ENCODE peak calls at places on chromosomes 1 and 21, in seven cellular contexts. V is astrocyte of the cerebellum, L is OCI-LY7, Q is ovary, X is Panc1, J is fibroblast of lung, T is astrocyte. B is an unnamed sample.

GRCh38 chr1:22694172-22694571 is 16.5 kb upstream of the EPHB2 start:
- DNase-seq in L (no peak), Q (no peak), V (no peak), T (no peak), J (no peak), X (no peak), B (no peak)

GRCh38 chr1:91020967-91021685 is 709 bp downstream of the ZNF644 start:
- DNase-seq in J (peak), V (peak), L (peak), X (no peak), T (peak), Q (peak), B (peak)

GRCh38 chr1:56758135-56758534 is 61.1 kb downstream of the FYB2 start:
- DNase-seq in T (no peak), Q (no peak), J (no peak), V (no peak), X (no peak), L (no peak), B (no peak)

GRCh38 chr1:41394405-41394804 is 33.2 kb downstream of the FOXO6 start:
- DNase-seq in Q (no peak), X (no peak), L (no peak), J (no peak), V (no peak), T (no peak), B (no peak)

GRCh38 chr1:227728892-227729143 is 6.3 kb downstream of the JMJD4 start:
- DNase-seq in X (no peak), V (no peak), Q (no peak), J (no peak), T (no peak), L (no peak), B (no peak)

GRCh38 chr1:62687421-62687902 is 724 bp downstream of the DOCK7 start:
- DNase-seq in T (peak), V (no peak), X (no peak), J (peak), L (peak), Q (peak), B (peak)

GRCh38 chr1:240070188-240070587 is 21.5 kb upstream of the FMN2 start:
- DNase-seq in V (no peak), Q (no peak), J (no peak), T (no peak), L (no peak), X (no peak), B (no peak)

GRCh38 chr1:204327359-204327758 is 32.4 kb downstream of the PLEKHA6 start:
- DNase-seq in X (no peak), Q (no peak), T (no peak), L (no peak), J (no peak), V (no peak), B (no peak)

GRCh38 chr1:147105909-147106308 is 66.4 kb downstream of the PRKAB2 start:
- DNase-seq in X (no peak), J (no peak), T (no peak), V (no peak), L (no peak), Q (no peak), B (no peak)

GRCh38 chr1:117181630-117182041 is 29.1 kb downstream of the VTCN1 start:
- DNase-seq in L (no peak), V (no peak), T (no peak), J (no peak), X (no peak), Q (no peak), B (no peak)

GRCh38 chr1:117182271-117182670 is 28.5 kb downstream of the VTCN1 start:
- DNase-seq in X (no peak), J (no peak), L (no peak), V (no peak), T (no peak), Q (no peak), B (no peak)

GRCh38 chr1:117179471-117179870 is 31.3 kb downstream of the VTCN1 start:
- DNase-seq in V (no peak), T (no peak), Q (no peak), X (no peak), J (no peak), L (no peak), B (no peak)

GRCh38 chr1:117178756-117179155 is 32.0 kb downstream of the VTCN1 start:
- DNase-seq in J (no peak), L (no peak), V (no peak), X (no peak), Q (no peak), T (no peak), B (no peak)

DNA sequence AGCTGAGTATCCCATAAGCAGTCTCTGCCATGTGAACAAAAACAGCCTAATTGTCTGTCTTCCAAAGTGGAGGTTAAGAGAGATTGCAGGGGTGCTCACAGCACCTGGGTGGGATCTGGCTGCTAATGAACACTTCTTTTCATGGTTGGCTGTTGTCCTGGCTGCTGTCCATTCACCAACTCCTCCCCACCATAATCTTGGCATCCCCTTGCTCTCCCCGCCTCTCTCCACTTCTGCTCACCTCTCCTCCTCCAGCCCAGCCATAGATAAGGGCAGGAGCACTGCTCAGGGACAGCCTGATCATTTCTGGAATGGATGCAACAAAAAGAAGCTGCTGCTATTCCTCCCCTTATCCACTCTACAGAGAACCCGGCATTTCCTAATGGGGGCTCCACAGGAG is 30.2 kb downstream of the VTCN1 start:
- DNase-seq in T (no peak), L (no peak), V (no peak), Q (no peak), J (no peak), X (no peak), B (no peak)
- TF ChIP-seq CTCF in T (no peak), L (no peak), V (no peak), Q (no peak), J (no peak), X (no peak), B (no peak)

DNA sequence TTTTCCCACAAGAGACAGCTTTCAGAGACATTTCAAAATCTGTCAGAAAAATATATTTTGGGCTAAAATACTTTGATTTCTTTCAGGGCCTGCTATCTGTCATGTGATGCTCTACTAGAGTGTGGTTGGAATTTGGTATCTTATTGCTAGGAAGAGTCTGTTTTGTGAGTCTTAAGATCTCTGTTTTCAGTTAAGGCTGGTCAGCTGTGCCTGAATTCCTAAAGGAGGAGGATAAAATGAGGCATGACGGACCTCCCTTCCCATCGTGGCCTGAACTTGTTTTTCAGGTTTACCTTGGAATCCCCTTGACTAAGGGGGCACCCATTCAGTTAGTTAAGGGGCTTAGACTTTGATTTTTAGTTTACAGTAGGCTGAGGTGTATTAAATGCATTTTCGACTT is 18.1 kb downstream of the CAPN2 start:
- DNase-seq in X (no peak), J (no peak), V (no peak), L (no peak), Q (no peak), T (no peak), B (peak)
- TF ChIP-seq CTCF in X (no peak), J (no peak), V (no peak), L (no peak), Q (no peak), T (no peak), B (no peak)

DNA sequence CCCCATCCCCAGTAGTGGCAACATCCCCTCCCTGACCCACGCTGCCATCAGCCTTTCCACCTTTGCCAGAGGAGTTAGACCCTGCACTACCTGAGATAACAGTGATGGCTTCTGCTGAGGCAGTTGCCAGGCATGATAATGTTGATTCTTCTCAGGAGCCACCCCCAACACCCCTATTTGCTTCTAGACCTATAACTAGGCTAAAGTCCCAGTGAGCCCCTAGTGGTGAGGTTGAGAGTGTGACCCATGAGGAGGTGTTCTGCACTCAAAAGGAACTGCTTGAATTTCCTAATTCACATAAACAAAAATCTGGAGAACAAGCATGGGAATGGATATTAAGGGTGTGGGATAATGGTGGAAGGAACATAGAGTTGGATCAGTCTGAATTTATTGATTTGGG is 159.6 kb upstream of the COL11A1 start:
- DNase-seq in T (no peak), V (no peak), X (no peak), Q (no peak), L (peak), J (no peak), B (peak)
- TF ChIP-seq CTCF in T (no peak), V (no peak), X (peak), Q (no peak), L (peak), J (no peak), B (peak)

DNA sequence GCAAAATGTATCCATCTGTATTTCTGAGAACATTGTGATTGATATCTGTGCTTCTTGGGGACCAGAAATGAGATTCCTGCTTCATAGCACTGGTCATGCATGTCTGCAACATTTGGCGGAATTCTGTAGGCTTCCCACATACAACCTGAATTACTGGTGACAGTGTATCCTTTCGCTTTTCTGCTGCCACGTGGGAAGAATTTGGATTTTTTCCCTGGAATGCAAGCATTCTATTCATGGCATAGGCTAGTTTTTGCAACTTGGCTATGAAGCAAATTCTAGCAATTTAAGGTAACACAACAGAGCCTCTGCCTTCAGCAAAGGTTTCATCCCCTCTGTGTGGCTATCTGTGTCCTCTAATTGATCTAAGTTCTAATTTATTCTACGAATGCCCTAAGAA is 85.9 kb downstream of the BCAR3 start:
- DNase-seq in Q (no peak), V (no peak), X (no peak), J (no peak), L (no peak), T (peak), B (no peak)
- TF ChIP-seq CTCF in Q (no peak), V (no peak), X (no peak), J (no peak), L (no peak), T (no peak), B (no peak)

DNA sequence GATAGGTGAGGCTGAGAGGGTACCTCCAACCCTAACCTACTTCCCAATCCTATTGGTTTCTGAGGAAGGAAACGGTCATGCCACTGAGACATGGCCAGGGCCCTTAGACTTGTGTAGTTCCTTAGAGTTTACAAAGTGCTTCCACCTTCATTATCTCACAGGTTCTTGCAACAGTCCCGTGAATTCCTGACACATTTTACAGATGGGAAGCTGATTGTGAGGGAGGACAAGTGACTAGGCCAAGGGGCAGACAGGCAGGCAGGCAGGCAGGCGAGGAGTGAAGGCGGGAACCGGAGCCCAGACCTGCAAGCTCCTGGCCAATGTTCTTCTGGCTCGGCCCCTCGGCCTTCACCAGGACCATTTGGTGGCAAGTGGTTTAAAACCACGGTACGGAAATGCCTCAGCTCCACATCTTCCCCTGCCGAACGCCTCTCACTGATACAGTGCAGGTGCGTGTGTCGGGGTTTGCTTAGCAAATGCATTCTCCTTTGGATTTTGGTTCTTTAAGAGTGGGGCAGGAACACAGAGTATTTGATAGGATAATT is 45.1 kb downstream of the ZBTB18 start:
- DNase-seq in V (no peak), X (no peak), L (no peak), T (no peak), Q (no peak), J (no peak), B (no peak)
- TF ChIP-seq CTCF in V (no peak), X (no peak), L (no peak), T (no peak), Q (no peak), J (no peak), B (no peak)

DNA sequence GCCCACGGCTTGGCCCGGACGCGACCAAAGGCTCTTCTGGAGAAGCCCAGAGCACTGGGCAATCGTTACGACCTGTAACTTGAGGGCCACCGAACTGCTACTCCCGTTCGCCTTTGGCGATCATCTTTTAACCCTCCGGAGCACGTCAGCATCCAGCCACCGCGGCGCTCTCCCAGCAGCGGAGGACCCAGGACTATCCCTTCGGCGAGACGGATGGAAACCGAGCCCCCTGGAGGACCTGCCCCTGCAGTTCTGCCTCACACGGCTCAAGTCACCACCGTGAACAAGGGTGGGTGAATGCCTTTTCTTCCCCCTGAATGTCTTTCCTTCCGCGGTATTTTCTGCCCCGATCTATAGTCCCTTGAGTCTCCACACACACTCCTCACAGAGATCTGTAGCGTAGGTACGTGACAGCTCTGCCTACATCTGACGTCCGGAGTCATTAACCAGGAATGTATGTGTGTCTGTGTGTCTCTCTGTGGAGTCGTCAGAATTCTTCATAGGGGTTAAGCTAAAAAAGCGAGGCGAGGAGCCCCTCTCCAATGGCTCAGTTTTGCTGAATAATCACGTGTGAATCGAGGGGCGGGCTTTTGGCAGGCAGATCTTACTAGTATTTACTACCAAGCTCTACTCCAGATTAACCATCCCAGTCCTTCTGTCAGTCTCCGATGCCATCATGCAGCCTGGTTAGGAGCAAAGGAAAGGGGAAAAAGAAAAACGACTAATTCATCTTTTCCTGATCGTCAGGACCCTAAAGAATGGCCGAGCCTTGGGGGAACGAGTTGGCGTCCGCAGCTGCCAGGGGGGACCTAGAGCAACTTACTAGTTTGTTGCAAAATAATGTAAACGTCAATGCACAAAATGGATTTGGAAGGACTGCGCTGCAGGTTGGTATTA is at the start of gene CDKN2C:
- DNase-seq in Q (peak), X (peak), V (peak), T (peak), L (peak), J (peak), B (peak)
- TF ChIP-seq CTCF in Q (no peak), X (no peak), V (peak), T (no peak), L (peak), J (peak), B (peak)

GRCh38 chr1:94599090-94599813 is 57.7 kb upstream of the F3 start:
- DNase-seq in Q (peak), J (peak), T (no peak), L (no peak), V (no peak), X (no peak), B (peak)
- TF ChIP-seq CTCF in Q (no peak), J (peak), T (peak), L (no peak), V (peak), X (peak), B (peak)

GRCh38 chr1:47548188-47548587 is 110.3 kb downstream of the FOXD2 start:
- DNase-seq in Q (no peak), V (no peak), T (no peak), J (no peak), L (no peak), X (no peak), B (peak)

GRCh38 chr1:47549532-47549931 is 111.7 kb downstream of the FOXD2 start:
- DNase-seq in V (no peak), Q (no peak), L (no peak), T (no peak), J (no peak), X (no peak), B (no peak)

GRCh38 chr1:47547753-47548152 is 109.9 kb downstream of the FOXD2 start:
- DNase-seq in X (no peak), T (no peak), J (no peak), V (no peak), Q (no peak), L (no peak), B (peak)

DNA sequence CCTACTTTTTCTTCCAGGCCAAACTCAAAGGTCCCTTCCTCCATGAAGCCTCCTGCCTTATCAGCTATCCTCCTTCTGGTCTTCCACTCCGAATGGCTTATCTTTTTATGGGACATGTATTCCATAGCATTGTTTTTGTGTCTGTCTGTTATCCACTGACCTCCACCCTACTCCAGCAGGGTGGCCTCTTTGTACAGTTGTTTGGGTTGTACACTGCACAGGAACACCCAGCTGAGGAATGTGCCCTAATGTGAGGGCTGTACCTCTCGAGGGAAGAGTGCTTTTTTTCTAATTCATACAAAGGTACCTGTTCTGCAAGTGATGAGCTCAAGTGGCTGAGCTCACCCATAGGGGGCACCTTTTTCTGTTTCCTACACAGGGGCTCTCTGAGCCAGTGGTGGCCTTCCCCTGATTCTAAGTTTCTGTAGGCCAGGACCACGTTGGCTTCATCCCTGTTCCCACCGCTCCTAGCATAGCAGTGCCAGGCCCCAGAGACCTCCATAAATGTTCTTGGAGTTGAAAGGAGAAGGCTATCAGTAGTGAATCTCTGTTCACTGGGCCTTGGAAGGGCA is 108.2 kb downstream of the FOXD2 start:
- DNase-seq in V (no peak), X (no peak), J (no peak), L (no peak), Q (no peak), T (no peak), B (no peak)
- TF ChIP-seq CTCF in V (no peak), X (no peak), J (no peak), L (no peak), Q (no peak), T (no peak), B (peak)

GRCh38 chr21:31624181-31624580 is 35.3 kb upstream of the SOD1 start:
- DNase-seq in T (no peak), X (no peak), J (no peak), Q (no peak), V (no peak), L (no peak), B (no peak)

GRCh38 chr21:31622397-31622796 is 37.1 kb upstream of the SOD1 start:
- DNase-seq in T (no peak), X (no peak), V (no peak), Q (no peak), L (no peak), J (no peak), B (no peak)

GRCh38 chr21:31624961-31625491 is 34.5 kb upstream of the SOD1 start:
- DNase-seq in T (no peak), X (no peak), L (no peak), V (no peak), Q (no peak), J (no peak), B (no peak)

GRCh38 chr21:31618696-31619430 is 40.6 kb upstream of the SOD1 start:
- DNase-seq in Q (no peak), L (no peak), T (no peak), J (no peak), X (no peak), V (no peak), B (no peak)

DNA sequence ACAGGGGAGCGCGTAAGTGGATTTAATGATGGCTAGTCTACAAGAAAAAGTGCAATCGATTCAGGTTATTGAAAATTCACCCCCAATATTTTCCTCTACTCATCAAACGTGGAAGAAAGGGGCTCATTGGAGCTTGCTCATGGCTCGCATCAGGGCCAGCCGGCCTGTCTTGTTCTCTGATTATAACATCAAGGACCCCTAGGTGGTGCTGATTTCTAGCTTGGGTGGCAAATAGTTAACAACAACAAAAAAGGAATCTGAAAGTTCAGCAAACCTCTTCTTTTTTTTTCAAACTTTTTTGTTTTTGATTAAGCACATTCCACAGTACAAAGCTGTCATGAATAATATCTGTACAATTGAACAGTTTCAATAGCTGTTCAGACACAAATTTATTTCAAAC is 35.8 kb upstream of the SOD1 start:
- DNase-seq in T (no peak), L (peak), V (no peak), X (no peak), J (no peak), Q (no peak), B (peak)
- TF ChIP-seq CTCF in T (peak), L (peak), V (peak), X (peak), J (peak), Q (no peak), B (peak)